ENCODE peak calls at places on chromosomes 13 and 19, in six cellular contexts. I is KBM-7, P is activated T-cell treated with anti-CD3 and anti-CD28 coated beads for 1 hour, Y is aorta, G is NCI-H446 treated with DMSO at 0.1 percent for 48 hours, M is T-cell. U is an unnamed sample.

GRCh38 chr13:80084086-80084676 is 256.7 kb downstream of the SPRY2 start:
- DNase-seq in G (peak), M (no peak), Y (no peak), P (no peak), I (no peak), U (no peak)

GRCh38 chr13:87376081-87376480 is 295.1 kb upstream of the SLITRK5 start:
- DNase-seq in P (no peak), M (no peak), G (no peak), Y (no peak), I (no peak), U (no peak)

GRCh38 chr13:44273991-44274810 is 99.4 kb upstream of the SERP2 start:
- DNase-seq in P (peak), G (no peak), I (peak), Y (no peak), M (peak), U (peak)

GRCh38 chr19:51139299-51140018 is 2.6 kb upstream of the SIGLEC7 start:
- DNase-seq in G (no peak), P (no peak), I (peak), Y (no peak), M (no peak), U (no peak)

GRCh38 chr19:6103217-6103644 is 7.1 kb downstream of the RFX2 start:
- DNase-seq in M (no peak), G (peak), Y (peak), P (no peak), I (no peak), U (no peak)

GRCh38 chr13:38814331-38814730 is 127.5 kb downstream of the FREM2 start:
- DNase-seq in M (no peak), Y (no peak), I (no peak), P (no peak), G (no peak), U (no peak)

GRCh38 chr19:29966594-29967249 is 24.7 kb downstream of the URI1 start:
- DNase-seq in Y (no peak), P (no peak), G (no peak), I (no peak), M (no peak), U (no peak)

GRCh38 chr19:45117167-45117594 is 24.2 kb downstream of the PPP1R37 start:
- DNase-seq in P (no peak), Y (no peak), G (no peak), M (peak), I (peak), U (peak)

GRCh38 chr19:15195381-15195964 is 5.3 kb downstream of the NOTCH3 start:
- DNase-seq in M (no peak), I (no peak), Y (peak), P (no peak), G (no peak), U (no peak)

GRCh38 chr19:54137913-54138776 is 583 bp downstream of the CNOT3 start:
- DNase-seq in G (no peak), I (no peak), M (no peak), Y (no peak), P (no peak), U (peak)

GRCh38 chr13:95698047-95698749 is 21.3 kb downstream of the DNAJC3 start:
- DNase-seq in G (no peak), Y (no peak), P (no peak), I (peak), M (no peak), U (no peak)